ENCODE peak calls at places on chromosomes 13 and 19, in ten cellular contexts. J is frontal cortex, K is neural crest cell, Q is dermis microvascular lymphatic vessel endothelial cell, E is HT1080, I is NCI-H2029, Z is BJ, O is psoas muscle, B is iris pigment epithelial cell, W is SJCRH30. H is an unnamed sample.

GRCh38 chr19:18470153-18470552 is 32.2 kb upstream of the ISYNA1 start:
- DNase-seq in J (peak), K (peak), Q (peak), E (no peak), I (no peak), Z (no peak), O (no peak), B (no peak), W (no peak), H (no peak)

GRCh38 chr19:42185281-42185680 is 32.2 kb downstream of the DEDD2 start:
- DNase-seq in J (no peak), K (no peak), Q (no peak), E (peak), I (no peak), Z (no peak), O (no peak), B (no peak), W (no peak), H (no peak)

GRCh38 chr13:40452741-40453665 is 213.4 kb downstream of the FOXO1 start:
- DNase-seq in J (no peak), K (no peak), Q (no peak), E (peak), I (no peak), Z (peak), O (no peak), B (peak), W (no peak), H (no peak)

GRCh38 chr13:50730496-50731171 is 112.9 kb downstream of the DLEU7 start:
- DNase-seq in J (no peak), K (no peak), Q (peak), E (no peak), I (no peak), Z (no peak), O (no peak), B (no peak), W (no peak), H (no peak)

GRCh38 chr19:2478324-2478755 is 2.4 kb downstream of the GADD45B start:
- DNase-seq in J (no peak), K (no peak), Q (peak), E (peak), I (peak), Z (no peak), O (peak), B (peak), W (no peak), H (no peak)

GRCh38 chr13:93797463-93797862 is 570.9 kb downstream of the GPC6 start:
- DNase-seq in J (no peak), K (no peak), Q (no peak), E (peak), I (no peak), Z (no peak), O (no peak), B (no peak), W (no peak), H (no peak)

GRCh38 chr19:6275170-6275744 is 4.5 kb downstream of the MLLT1 start:
- DNase-seq in J (no peak), K (no peak), Q (no peak), E (no peak), I (no peak), Z (no peak), O (no peak), B (no peak), W (peak), H (no peak)

GRCh38 chr19:8567522-8568172 is 9.6 kb downstream of the MYO1F start:
- DNase-seq in J (no peak), K (no peak), Q (no peak), E (no peak), I (no peak), Z (no peak), O (no peak), B (no peak), W (no peak), H (no peak)

GRCh38 chr13:106182404-106182803 is 353.1 kb downstream of the EFNB2 start:
- DNase-seq in J (no peak), K (no peak), Q (peak), E (peak), I (no peak), Z (peak), O (no peak), B (peak), W (peak), H (no peak)

GRCh38 chr13:27775943-27776342 is 16.3 kb upstream of the GSX1 start:
- DNase-seq in J (no peak), K (peak), Q (no peak), E (no peak), I (no peak), Z (no peak), O (no peak), B (no peak), W (no peak), H (no peak)

GRCh38 chr13:39875583-39875982 is 220.1 kb downstream of the COG6 start:
- DNase-seq in J (no peak), K (no peak), Q (peak), E (no peak), I (no peak), Z (no peak), O (no peak), B (peak), W (no peak), H (no peak)

GRCh38 chr13:35791191-35791902 is 314.9 kb upstream of the MAB21L1 start:
- DNase-seq in J (no peak), K (no peak), Q (no peak), E (no peak), I (no peak), Z (peak), O (no peak), B (peak), W (no peak), H (no peak)

GRCh38 chr19:38172001-38172400 is 52.0 kb downstream of the DPF1 start:
- DNase-seq in J (peak), K (no peak), Q (no peak), E (no peak), I (no peak), Z (no peak), O (peak), B (no peak), W (no peak), H (no peak)

GRCh38 chr13:28805193-28805819 is 14.8 kb upstream of the MTUS2 start:
- DNase-seq in J (no peak), K (peak), Q (peak), E (peak), I (no peak), Z (no peak), O (no peak), B (peak), W (peak), H (no peak)

GRCh38 chr19:13024958-13025653 is 29.8 kb downstream of the NFIX start:
- DNase-seq in J (no peak), K (no peak), Q (no peak), E (no peak), I (peak), Z (no peak), O (peak), B (no peak), W (no peak), H (no peak)

GRCh38 chr19:13181747-13182388 is 31.7 kb downstream of the IER2 start:
- DNase-seq in J (peak), K (no peak), Q (peak), E (no peak), I (peak), Z (peak), O (peak), B (peak), W (peak), H (no peak)

GRCh38 chr13:84574851-84575250 is 692.6 kb upstream of the SLITRK1 start:
- DNase-seq in J (no peak), K (no peak), Q (no peak), E (peak), I (no peak), Z (peak), O (no peak), B (peak), W (no peak), H (no peak)

GRCh38 chr19:16449330-16449961 is 22.3 kb downstream of the EPS15L1 start:
- DNase-seq in J (no peak), K (no peak), Q (no peak), E (peak), I (no peak), Z (no peak), O (no peak), B (peak), W (no peak), H (no peak)

GRCh38 chr13:99806671-99807070 is 164.9 kb downstream of the ZIC5 start:
- DNase-seq in J (no peak), K (no peak), Q (no peak), E (no peak), I (no peak), Z (no peak), O (no peak), B (no peak), W (no peak), H (no peak)

GRCh38 chr19:8310342-8311055 is 2.3 kb upstream of the CD320 start:
- DNase-seq in J (no peak), K (no peak), Q (no peak), E (no peak), I (no peak), Z (no peak), O (peak), B (no peak), W (no peak), H (no peak)

GRCh38 chr13:85332595-85332994 is 466.6 kb downstream of the SLITRK6 start:
- DNase-seq in J (no peak), K (no peak), Q (no peak), E (no peak), I (no peak), Z (peak), O (no peak), B (no peak), W (no peak), H (no peak)

GRCh38 chr13:110812111-110812868 is 98.8 kb downstream of the ING1 start:
- DNase-seq in J (peak), K (no peak), Q (peak), E (no peak), I (no peak), Z (no peak), O (no peak), B (peak), W (no peak), H (no peak)

GRCh38 chr13:32426981-32427851 is 714 bp downstream of the N4BP2L1 start:
- DNase-seq in J (peak), K (peak), Q (peak), E (no peak), I (peak), Z (no peak), O (peak), B (peak), W (peak), H (peak)

GRCh38 chr13:23609414-23610186 is 39.4 kb downstream of the TNFRSF19 start:
- DNase-seq in J (no peak), K (no peak), Q (peak), E (no peak), I (no peak), Z (no peak), O (no peak), B (peak), W (no peak), H (no peak)

GRCh38 chr13:46754812-46755211 is 42.1 kb downstream of the ESD start:
- DNase-seq in J (no peak), K (no peak), Q (no peak), E (no peak), I (no peak), Z (no peak), O (no peak), B (no peak), W (no peak), H (no peak)

GRCh38 chr19:14796021-14796420 is 17.7 kb upstream of the ADGRE2 start:
- DNase-seq in J (no peak), K (no peak), Q (no peak), E (no peak), I (no peak), Z (no peak), O (no peak), B (no peak), W (no peak), H (no peak)

GRCh38 chr13:114047358-114047881 is 73.5 kb upstream of the C13orf46 start:
- DNase-seq in J (no peak), K (no peak), Q (no peak), E (no peak), I (peak), Z (no peak), O (no peak), B (peak), W (peak), H (no peak)

GRCh38 chr19:12721656-12722565 is 1.8 kb downstream of the TNPO2 start:
- DNase-seq in J (peak), K (peak), Q (peak), E (peak), I (peak), Z (no peak), O (peak), B (peak), W (peak), H (no peak)

GRCh38 chr13:95354680-95355487 is 53.6 kb upstream of the ABCC4 start:
- DNase-seq in J (no peak), K (no peak), Q (peak), E (no peak), I (no peak), Z (no peak), O (no peak), B (no peak), W (no peak), H (no peak)

GRCh38 chr19:6020972-6021805 is 43.2 kb upstream of the RANBP3 start:
- DNase-seq in J (no peak), K (no peak), Q (no peak), E (no peak), I (peak), Z (no peak), O (peak), B (no peak), W (no peak), H (peak)

GRCh38 chr13:29743229-29743786 is 107.1 kb downstream of the UBL3 start:
- DNase-seq in J (no peak), K (no peak), Q (no peak), E (no peak), I (no peak), Z (peak), O (peak), B (no peak), W (peak), H (no peak)

GRCh38 chr19:33444238-33444992 is 70.9 kb downstream of the CEBPG start:
- DNase-seq in J (no peak), K (no peak), Q (no peak), E (no peak), I (no peak), Z (no peak), O (peak), B (no peak), W (no peak), H (no peak)

GRCh38 chr13:72342364-72342763 is 385.1 kb downstream of the MZT1 start:
- DNase-seq in J (no peak), K (no peak), Q (no peak), E (peak), I (no peak), Z (no peak), O (no peak), B (no peak), W (no peak), H (no peak)

GRCh38 chr13:45411631-45412030 is 6.5 kb downstream of the SLC25A30 start:
- DNase-seq in J (no peak), K (no peak), Q (no peak), E (no peak), I (no peak), Z (no peak), O (no peak), B (no peak), W (no peak), H (no peak)

GRCh38 chr19:19661675-19662251 is 1.7 kb downstream of the ATP13A1 start:
- DNase-seq in J (no peak), K (no peak), Q (no peak), E (no peak), I (no peak), Z (no peak), O (no peak), B (peak), W (peak), H (no peak)

GRCh38 chr13:39835253-39835652 is 179.8 kb downstream of the COG6 start:
- DNase-seq in J (peak), K (no peak), Q (no peak), E (no peak), I (no peak), Z (no peak), O (no peak), B (peak), W (no peak), H (peak)

GRCh38 chr19:16573925-16574324 is 1.7 kb upstream of the SLC35E1 start:
- DNase-seq in J (no peak), K (no peak), Q (no peak), E (no peak), I (no peak), Z (no peak), O (no peak), B (no peak), W (no peak), H (no peak)

GRCh38 chr19:15810335-15810734 is 5.1 kb downstream of the OR10H1 start:
- DNase-seq in J (no peak), K (no peak), Q (peak), E (peak), I (no peak), Z (no peak), O (no peak), B (no peak), W (no peak), H (no peak)